ENCODE peak calls at places on chromosomes 12 and 14, in eight cellular contexts. One of them, this sample, is unnamed.

GRCh38 chr14:61178226-61179060 is 102.7 kb downstream of the TMEM30B start:
- DNase-seq in lower lobe of right lung: no peak
- DNase-seq in foreskin fibroblast: peak
- DNase-seq in SK-N-SH: no peak
- DNase-seq in astrocyte: peak
- DNase-seq in heart right ventricle: no peak
- DNase-seq in neural progenitor cell: no peak
- DNase-seq in psoas muscle: peak
- DNase-seq in this sample: peak

GRCh38 chr12:95231190-95231589 is 13.6 kb downstream of the VEZT start:
- DNase-seq in lower lobe of right lung: no peak
- DNase-seq in foreskin fibroblast: peak
- DNase-seq in SK-N-SH: peak
- DNase-seq in astrocyte: peak
- DNase-seq in heart right ventricle: no peak
- DNase-seq in neural progenitor cell: no peak
- DNase-seq in psoas muscle: no peak
- DNase-seq in this sample: peak

GRCh38 chr12:110090266-110091135 is 33.7 kb upstream of the IFT81 start:
- DNase-seq in lower lobe of right lung: no peak
- DNase-seq in foreskin fibroblast: no peak
- DNase-seq in SK-N-SH: no peak
- DNase-seq in astrocyte: no peak
- DNase-seq in heart right ventricle: no peak
- DNase-seq in neural progenitor cell: no peak
- DNase-seq in psoas muscle: no peak
- DNase-seq in this sample: no peak

GRCh38 chr12:3752096-3752709 is 706 bp downstream of the CRACR2A start:
- DNase-seq in lower lobe of right lung: peak
- DNase-seq in foreskin fibroblast: peak
- DNase-seq in SK-N-SH: peak
- DNase-seq in astrocyte: no peak
- DNase-seq in heart right ventricle: peak
- DNase-seq in neural progenitor cell: no peak
- DNase-seq in psoas muscle: peak
- DNase-seq in this sample: peak

GRCh38 chr14:73235531-73236155 is 1.7 kb upstream of the PAPLN start:
- DNase-seq in lower lobe of right lung: no peak
- DNase-seq in foreskin fibroblast: no peak
- DNase-seq in SK-N-SH: no peak
- DNase-seq in astrocyte: no peak
- DNase-seq in heart right ventricle: no peak
- DNase-seq in neural progenitor cell: peak
- DNase-seq in psoas muscle: no peak
- DNase-seq in this sample: peak

GRCh38 chr14:104136472-104137296 is 1.7 kb upstream of the KIF26A start:
- DNase-seq in lower lobe of right lung: peak
- DNase-seq in foreskin fibroblast: peak
- DNase-seq in SK-N-SH: peak
- DNase-seq in astrocyte: no peak
- DNase-seq in heart right ventricle: no peak
- DNase-seq in neural progenitor cell: peak
- DNase-seq in psoas muscle: peak
- DNase-seq in this sample: no peak

GRCh38 chr12:129871991-129872969 is 31.5 kb downstream of the TMEM132D start:
- DNase-seq in lower lobe of right lung: no peak
- DNase-seq in foreskin fibroblast: no peak
- DNase-seq in SK-N-SH: no peak
- DNase-seq in astrocyte: no peak
- DNase-seq in heart right ventricle: no peak
- DNase-seq in neural progenitor cell: peak
- DNase-seq in psoas muscle: no peak
- DNase-seq in this sample: no peak

GRCh38 chr14:72541546-72541945 is 352.4 kb downstream of the DPF3 start:
- DNase-seq in lower lobe of right lung: no peak
- DNase-seq in foreskin fibroblast: no peak
- DNase-seq in SK-N-SH: no peak
- DNase-seq in astrocyte: no peak
- DNase-seq in heart right ventricle: no peak
- DNase-seq in neural progenitor cell: no peak
- DNase-seq in psoas muscle: no peak
- DNase-seq in this sample: no peak

GRCh38 chr14:61145258-61145902 is 135.8 kb downstream of the TMEM30B start:
- DNase-seq in lower lobe of right lung: no peak
- DNase-seq in foreskin fibroblast: peak
- DNase-seq in SK-N-SH: peak
- DNase-seq in astrocyte: peak
- DNase-seq in heart right ventricle: peak
- DNase-seq in neural progenitor cell: no peak
- DNase-seq in psoas muscle: no peak
- DNase-seq in this sample: peak

GRCh38 chr12:39764944-39765560 is 145.4 kb upstream of the ABCD2 start:
- DNase-seq in lower lobe of right lung: no peak
- DNase-seq in foreskin fibroblast: peak
- DNase-seq in SK-N-SH: peak
- DNase-seq in astrocyte: peak
- DNase-seq in heart right ventricle: no peak
- DNase-seq in neural progenitor cell: peak
- DNase-seq in psoas muscle: no peak
- DNase-seq in this sample: peak

GRCh38 chr12:18690653-18691052 is 47.2 kb downstream of the PLCZ1 start:
- DNase-seq in lower lobe of right lung: no peak
- DNase-seq in foreskin fibroblast: peak
- DNase-seq in SK-N-SH: no peak
- DNase-seq in astrocyte: peak
- DNase-seq in heart right ventricle: no peak
- DNase-seq in neural progenitor cell: no peak
- DNase-seq in psoas muscle: no peak
- DNase-seq in this sample: peak

GRCh38 chr12:115212356-115212755 is 528.4 kb upstream of the TBX3 start:
- DNase-seq in lower lobe of right lung: no peak
- DNase-seq in foreskin fibroblast: no peak
- DNase-seq in SK-N-SH: no peak
- DNase-seq in astrocyte: no peak
- DNase-seq in heart right ventricle: no peak
- DNase-seq in neural progenitor cell: no peak
- DNase-seq in psoas muscle: no peak
- DNase-seq in this sample: no peak

GRCh38 chr12:46214668-46215429 is 54.0 kb downstream of the SLC38A1 start:
- DNase-seq in lower lobe of right lung: no peak
- DNase-seq in foreskin fibroblast: no peak
- DNase-seq in SK-N-SH: no peak
- DNase-seq in astrocyte: no peak
- DNase-seq in heart right ventricle: no peak
- DNase-seq in neural progenitor cell: no peak
- DNase-seq in psoas muscle: no peak
- DNase-seq in this sample: no peak

GRCh38 chr12:98062464-98063245 is 452.7 kb upstream of the TMPO start:
- DNase-seq in lower lobe of right lung: no peak
- DNase-seq in foreskin fibroblast: no peak
- DNase-seq in SK-N-SH: no peak
- DNase-seq in astrocyte: no peak
- DNase-seq in heart right ventricle: no peak
- DNase-seq in neural progenitor cell: no peak
- DNase-seq in psoas muscle: no peak
- DNase-seq in this sample: no peak

GRCh38 chr14:104441275-104442106 is 138.1 kb upstream of the C14orf180 start:
- DNase-seq in lower lobe of right lung: no peak
- DNase-seq in foreskin fibroblast: no peak
- DNase-seq in SK-N-SH: peak
- DNase-seq in astrocyte: no peak
- DNase-seq in heart right ventricle: no peak
- DNase-seq in neural progenitor cell: no peak
- DNase-seq in psoas muscle: no peak
- DNase-seq in this sample: no peak

GRCh38 chr12:94207467-94208432 is 59.4 kb downstream of the PLXNC1 start:
- DNase-seq in lower lobe of right lung: no peak
- DNase-seq in foreskin fibroblast: peak
- DNase-seq in SK-N-SH: no peak
- DNase-seq in astrocyte: no peak
- DNase-seq in heart right ventricle: peak
- DNase-seq in neural progenitor cell: no peak
- DNase-seq in psoas muscle: no peak
- DNase-seq in this sample: peak

GRCh38 chr12:106249411-106250135 is 1.8 kb upstream of the CKAP4 start:
- DNase-seq in lower lobe of right lung: no peak
- DNase-seq in foreskin fibroblast: no peak
- DNase-seq in SK-N-SH: no peak
- DNase-seq in astrocyte: no peak
- DNase-seq in heart right ventricle: no peak
- DNase-seq in neural progenitor cell: no peak
- DNase-seq in psoas muscle: no peak
- DNase-seq in this sample: no peak

GRCh38 chr12:55974308-55974724 is 438 bp downstream of the RAB5B start:
- DNase-seq in lower lobe of right lung: peak
- DNase-seq in foreskin fibroblast: peak
- DNase-seq in SK-N-SH: peak
- DNase-seq in astrocyte: peak
- DNase-seq in heart right ventricle: no peak
- DNase-seq in neural progenitor cell: no peak
- DNase-seq in psoas muscle: no peak
- DNase-seq in this sample: peak

GRCh38 chr12:29171421-29172258 is 22.6 kb downstream of the FAR2 start:
- DNase-seq in lower lobe of right lung: peak
- DNase-seq in foreskin fibroblast: no peak
- DNase-seq in SK-N-SH: no peak
- DNase-seq in astrocyte: no peak
- DNase-seq in heart right ventricle: no peak
- DNase-seq in neural progenitor cell: no peak
- DNase-seq in psoas muscle: no peak
- DNase-seq in this sample: no peak

GRCh38 chr12:68397566-68398158 is 65.5 kb upstream of the MDM1 start:
- DNase-seq in lower lobe of right lung: no peak
- DNase-seq in foreskin fibroblast: no peak
- DNase-seq in SK-N-SH: no peak
- DNase-seq in astrocyte: peak
- DNase-seq in heart right ventricle: no peak
- DNase-seq in neural progenitor cell: no peak
- DNase-seq in psoas muscle: no peak
- DNase-seq in this sample: peak

GRCh38 chr14:23483216-23483854 is 13.8 kb downstream of the NGDN start:
- DNase-seq in lower lobe of right lung: no peak
- DNase-seq in foreskin fibroblast: peak
- DNase-seq in SK-N-SH: peak
- DNase-seq in astrocyte: no peak
- DNase-seq in heart right ventricle: no peak
- DNase-seq in neural progenitor cell: peak
- DNase-seq in psoas muscle: no peak
- DNase-seq in this sample: peak
- TF ChIP-seq CTCF in lower lobe of right lung: no peak
- TF ChIP-seq CTCF in foreskin fibroblast: peak
- TF ChIP-seq CTCF in SK-N-SH: peak
- TF ChIP-seq CTCF in astrocyte: peak
- TF ChIP-seq CTCF in heart right ventricle: no peak
- TF ChIP-seq CTCF in neural progenitor cell: peak
- TF ChIP-seq CTCF in psoas muscle: no peak
- TF ChIP-seq CTCF in this sample: peak

GRCh38 chr14:22489247-22489551 is 99.8 kb downstream of the DAD1 start:
- DNase-seq in lower lobe of right lung: no peak
- DNase-seq in foreskin fibroblast: no peak
- DNase-seq in SK-N-SH: no peak
- DNase-seq in astrocyte: no peak
- DNase-seq in heart right ventricle: no peak
- DNase-seq in neural progenitor cell: peak
- DNase-seq in psoas muscle: no peak
- DNase-seq in this sample: no peak
- H3K4me3 ChIP-seq in lower lobe of right lung: no peak
- H3K4me3 ChIP-seq in foreskin fibroblast: no peak
- H3K4me3 ChIP-seq in SK-N-SH: no peak
- H3K4me3 ChIP-seq in astrocyte: no peak
- H3K4me3 ChIP-seq in heart right ventricle: no peak
- H3K4me3 ChIP-seq in neural progenitor cell: no peak
- H3K4me3 ChIP-seq in psoas muscle: no peak
- H3K4me3 ChIP-seq in this sample: no peak

DNA sequence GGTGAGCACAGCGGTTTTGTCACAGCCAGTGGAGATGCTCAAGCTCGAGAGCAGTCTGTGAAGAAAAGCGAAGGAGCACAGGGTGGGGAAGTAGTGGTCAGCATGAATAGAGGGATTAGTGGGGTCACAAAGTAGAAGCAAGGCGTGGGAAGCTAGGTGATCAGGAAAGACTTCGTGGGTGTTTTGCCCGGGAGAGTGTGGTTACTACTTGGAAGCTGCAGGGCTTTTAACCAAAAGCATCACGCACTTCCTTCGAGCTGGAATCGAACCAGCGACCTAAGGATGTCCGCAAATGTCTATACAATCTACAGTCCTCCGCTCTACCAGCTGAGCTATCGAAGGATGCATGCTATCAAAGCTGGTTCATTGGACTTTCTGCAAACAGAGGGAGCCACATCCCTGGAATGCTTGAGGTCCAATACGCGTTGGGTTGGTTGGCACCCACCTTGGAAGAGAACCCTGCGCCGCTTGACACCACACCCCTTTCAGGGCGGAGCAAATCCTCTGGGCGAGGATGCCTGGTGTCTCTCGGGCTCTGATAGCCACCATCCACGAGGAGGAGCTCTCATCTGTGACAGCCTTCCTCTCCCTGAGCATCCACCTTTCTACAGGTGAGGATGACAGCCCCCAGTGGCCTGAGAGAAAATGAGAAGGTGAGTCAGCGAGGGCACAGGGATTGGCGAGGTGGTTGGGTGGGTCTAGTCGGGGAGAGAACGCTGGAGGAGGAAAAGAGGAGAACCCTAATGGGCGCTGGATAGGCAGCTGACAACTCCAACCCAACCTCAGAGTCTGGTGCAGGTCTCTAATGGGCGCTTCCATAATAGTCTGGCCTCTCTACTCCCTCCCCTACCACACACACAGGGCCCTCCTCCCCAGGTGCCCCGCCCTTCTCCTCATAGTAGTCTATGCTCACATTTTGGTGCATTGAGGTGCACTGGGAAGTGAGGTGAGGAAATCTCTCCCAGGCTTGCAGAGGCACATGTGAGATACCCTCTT is 16.0 kb upstream of the OR6S1 start:
- DNase-seq in lower lobe of right lung: no peak
- DNase-seq in foreskin fibroblast: peak
- DNase-seq in SK-N-SH: no peak
- DNase-seq in astrocyte: no peak
- DNase-seq in heart right ventricle: no peak
- DNase-seq in neural progenitor cell: peak
- DNase-seq in psoas muscle: no peak
- DNase-seq in this sample: no peak
- TF ChIP-seq CTCF in lower lobe of right lung: no peak
- TF ChIP-seq CTCF in foreskin fibroblast: no peak
- TF ChIP-seq CTCF in SK-N-SH: no peak
- TF ChIP-seq CTCF in astrocyte: no peak
- TF ChIP-seq CTCF in heart right ventricle: no peak
- TF ChIP-seq CTCF in neural progenitor cell: peak
- TF ChIP-seq CTCF in psoas muscle: no peak
- TF ChIP-seq CTCF in this sample: no peak

DNA sequence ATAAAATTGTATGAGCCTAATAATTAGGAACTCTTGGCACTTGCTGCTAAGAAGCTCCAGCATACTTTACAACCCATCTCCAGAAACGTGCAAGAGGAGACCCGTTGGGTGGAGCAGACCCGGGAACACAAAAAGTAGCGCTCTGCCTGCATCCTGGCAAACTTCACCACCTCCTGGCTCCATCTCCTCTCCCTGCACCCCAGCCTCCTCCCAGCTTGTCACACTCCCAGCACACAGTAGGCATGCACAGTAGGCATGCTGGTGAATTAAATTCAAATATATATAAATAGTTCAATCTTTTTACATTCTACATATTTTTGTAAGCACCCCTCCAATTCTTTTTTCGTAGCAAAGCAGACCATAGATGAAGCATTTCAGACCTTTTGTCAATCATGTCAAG is 1.2 kb downstream of the VSIG10 start:
- DNase-seq in lower lobe of right lung: no peak
- DNase-seq in foreskin fibroblast: no peak
- DNase-seq in SK-N-SH: peak
- DNase-seq in astrocyte: no peak
- DNase-seq in heart right ventricle: no peak
- DNase-seq in neural progenitor cell: no peak
- DNase-seq in psoas muscle: no peak
- DNase-seq in this sample: no peak
- H3K4me3 ChIP-seq in lower lobe of right lung: peak
- H3K4me3 ChIP-seq in foreskin fibroblast: peak
- H3K4me3 ChIP-seq in SK-N-SH: peak
- H3K4me3 ChIP-seq in astrocyte: no peak
- H3K4me3 ChIP-seq in heart right ventricle: no peak
- H3K4me3 ChIP-seq in neural progenitor cell: peak
- H3K4me3 ChIP-seq in psoas muscle: peak
- H3K4me3 ChIP-seq in this sample: peak